ENCODE peak calls at places on chromosomes 3 and 15, in seven cellular contexts. B, K, U, S, L, I and C are unnamed samples.

GRCh38 chr15:52680041-52680391 is 828 bp upstream of the ATOSA start:
- DNase-seq in I (no peak), L (no peak), S (no peak), B (no peak), K (no peak), U (no peak), C (peak)

GRCh38 chr3:47394867-47395266 is 14.0 kb downstream of the PTPN23 start:
- DNase-seq in U (no peak), S (no peak), L (no peak), K (no peak), B (no peak), I (no peak), C (no peak)

GRCh38 chr3:177144922-177145321 is 52.4 kb downstream of the TBL1XR1 start:
- DNase-seq in S (no peak), I (no peak), U (no peak), K (no peak), L (no peak), B (no peak), C (no peak)

GRCh38 chr3:54046677-54047214 is 75.6 kb upstream of the CACNA2D3 start:
- DNase-seq in L (no peak), I (no peak), S (no peak), B (no peak), U (peak), K (no peak), C (peak)

GRCh38 chr3:187850256-187851010 is 105.2 kb upstream of the BCL6 start:
- DNase-seq in U (no peak), I (no peak), L (no peak), B (no peak), S (no peak), K (no peak), C (no peak)

GRCh38 chr15:78065284-78065872 is 12.1 kb downstream of the TBC1D2B start:
- DNase-seq in B (peak), S (peak), I (peak), K (no peak), U (peak), L (peak), C (peak)

GRCh38 chr3:185409957-185410356 is 47.0 kb downstream of the MAP3K13 start:
- DNase-seq in U (no peak), S (no peak), L (no peak), K (no peak), B (no peak), I (no peak), C (no peak)

GRCh38 chr3:76724706-76725105 is 315.2 kb upstream of the ROBO2 start:
- DNase-seq in S (no peak), I (no peak), K (no peak), L (no peak), U (no peak), B (no peak), C (no peak)

GRCh38 chr15:43932907-43933306 is 106.1 kb downstream of the WDR76 start:
- DNase-seq in S (no peak), L (no peak), B (no peak), U (no peak), K (no peak), I (peak), C (no peak)

GRCh38 chr15:39584662-39585393 is 3.9 kb downstream of the THBS1 start:
- DNase-seq in L (no peak), S (no peak), K (no peak), I (no peak), B (no peak), U (no peak), C (peak)

GRCh38 chr15:23566070-23567050 is 886 bp downstream of the MKRN3 start:
- DNase-seq in S (no peak), B (no peak), K (peak), I (no peak), L (no peak), U (no peak), C (no peak)

GRCh38 chr3:58029842-58030584 is 21.8 kb downstream of the FLNB start:
- DNase-seq in U (no peak), S (no peak), I (no peak), L (no peak), K (no peak), B (no peak), C (no peak)

GRCh38 chr15:100466073-100466472 is 62.7 kb downstream of the CERS3 start:
- DNase-seq in U (no peak), I (no peak), B (no peak), S (no peak), K (no peak), L (no peak), C (no peak)

GRCh38 chr3:157170861-157171260 is 10.9 kb upstream of the CCNL1 start:
- DNase-seq in K (no peak), S (no peak), B (no peak), I (no peak), U (no peak), L (no peak), C (no peak)

GRCh38 chr3:65831733-65832425 is 206.8 kb downstream of the MAGI1 start:
- DNase-seq in I (no peak), B (no peak), U (no peak), S (no peak), L (no peak), K (no peak), C (peak)

GRCh38 chr15:77832874-77833273 is 200.2 kb upstream of the LINGO1 start:
- DNase-seq in L (peak), U (no peak), S (no peak), I (no peak), B (peak), K (no peak), C (no peak)

GRCh38 chr3:192884831-192885356 is 32.8 kb downstream of the MB21D2 start:
- DNase-seq in L (no peak), B (no peak), I (no peak), K (no peak), U (no peak), S (no peak), C (no peak)

GRCh38 chr3:34206996-34207395 is 408.6 kb downstream of the PDCD6IP start:
- DNase-seq in I (no peak), U (no peak), S (no peak), K (no peak), L (no peak), B (no peak), C (peak)

GRCh38 chr15:77639431-77639830 is 6.7 kb upstream of the LINGO1 start:
- DNase-seq in K (no peak), L (no peak), U (no peak), S (no peak), B (no peak), I (no peak), C (no peak)

GRCh38 chr15:78193731-78194567 is 40.4 kb downstream of the ACSBG1 start:
- DNase-seq in B (no peak), U (peak), S (no peak), K (no peak), I (no peak), L (no peak), C (no peak)

GRCh38 chr3:47128110-47128509 is 35.8 kb downstream of the SETD2 start:
- DNase-seq in U (no peak), S (no peak), B (no peak), I (no peak), K (no peak), L (no peak), C (no peak)

GRCh38 chr15:38148476-38148875 is 104.2 kb upstream of the SPRED1 start:
- DNase-seq in L (no peak), S (no peak), K (no peak), I (no peak), B (no peak), U (no peak), C (no peak)

GRCh38 chr3:74304419-74304818 is 310.0 kb downstream of the CNTN3 start:
- DNase-seq in L (no peak), U (no peak), I (no peak), B (no peak), K (no peak), S (no peak), C (no peak)

GRCh38 chr15:81239190-81239589 is 42.5 kb downstream of the IL16 start:
- DNase-seq in K (no peak), I (no peak), S (no peak), U (no peak), L (no peak), B (no peak), C (peak)

GRCh38 chr3:8416965-8417364 is 84.7 kb upstream of the LMCD1 start:
- DNase-seq in B (no peak), U (no peak), S (no peak), L (no peak), K (no peak), I (no peak), C (peak)
- H3K4me3 ChIP-seq in B (no peak), U (no peak), S (no peak), L (no peak), K (no peak), I (peak), C (no peak)

DNA sequence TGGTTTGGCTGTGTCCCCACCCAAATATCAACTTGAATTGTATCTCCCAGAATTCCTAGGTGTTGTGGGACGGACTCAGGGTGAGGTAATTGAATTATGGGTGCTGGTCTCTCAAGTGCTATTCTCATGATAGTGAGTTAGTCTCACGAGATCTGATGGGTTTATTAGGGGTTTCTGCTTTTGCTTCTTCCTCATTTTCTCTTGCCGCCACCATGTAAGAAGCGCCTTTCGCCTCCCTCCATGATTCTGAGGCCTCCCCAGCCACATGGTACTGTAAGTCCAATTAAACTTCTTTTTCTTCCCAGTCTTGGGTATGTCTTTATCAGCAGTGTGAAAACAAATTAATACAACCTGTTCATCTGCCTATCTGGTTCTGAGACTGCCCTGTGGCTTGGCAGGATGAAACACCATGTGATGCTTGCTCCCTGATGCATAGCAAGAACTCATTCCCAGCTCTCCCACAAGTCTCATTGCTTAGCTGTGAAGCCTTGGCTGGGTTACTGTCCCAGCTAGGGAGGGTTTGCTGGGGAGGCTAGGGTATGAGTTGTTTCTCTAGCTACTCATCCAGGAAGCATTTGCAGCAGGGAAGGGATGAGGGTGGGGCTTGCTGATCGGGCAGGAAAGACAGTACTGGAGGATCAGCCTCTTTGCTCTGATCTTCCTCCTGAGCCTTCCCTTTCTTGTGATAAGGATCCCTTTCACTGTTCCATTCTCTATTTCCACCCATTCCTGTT is 3.7 kb upstream of the SQOR start:
- DNase-seq in I (no peak), L (peak), K (no peak), S (no peak), B (no peak), U (no peak), C (peak)
- H3K4me3 ChIP-seq in I (peak), L (no peak), K (no peak), S (peak), B (peak), U (no peak), C (peak)

GRCh38 chr3:169658311-169658931 is 5.1 kb downstream of the MECOM start:
- DNase-seq in U (no peak), S (peak), K (no peak), I (no peak), B (peak), L (peak), C (no peak)
- H3K4me3 ChIP-seq in U (no peak), S (peak), K (no peak), I (peak), B (peak), L (peak), C (no peak)

DNA sequence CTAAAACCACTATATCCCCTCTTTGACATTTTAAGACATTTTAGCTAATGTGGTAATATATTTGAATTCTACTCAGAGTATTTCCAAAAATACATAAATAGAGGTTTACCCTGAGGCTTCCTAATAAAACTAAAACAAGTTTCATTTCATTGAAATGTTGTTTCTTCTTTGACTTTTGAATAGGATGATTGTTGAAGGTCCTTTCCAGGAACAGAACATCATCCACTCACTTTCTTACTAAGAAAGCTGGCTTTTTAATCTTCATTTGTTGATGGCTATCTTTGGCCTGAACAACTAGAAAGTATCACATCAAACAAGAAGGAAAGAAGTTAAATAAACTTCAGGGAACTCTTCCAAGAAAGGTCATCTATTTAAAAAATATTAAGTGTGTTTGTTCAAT is 169.7 kb downstream of the RAP2B start:
- DNase-seq in U (no peak), L (no peak), S (no peak), K (no peak), I (no peak), B (no peak), C (no peak)
- H3K4me3 ChIP-seq in U (no peak), L (no peak), S (no peak), K (no peak), I (no peak), B (no peak), C (no peak)

GRCh38 chr15:58865420-58865880 is 68.0 kb downstream of the SLTM start:
- DNase-seq in I (no peak), U (peak), B (no peak), L (no peak), S (no peak), K (no peak), C (no peak)
- H3K4me3 ChIP-seq in I (peak), U (peak), B (peak), L (no peak), S (peak), K (no peak), C (peak)

GRCh38 chr15:75666823-75667501 is 19.2 kb downstream of the SNX33 start:
- DNase-seq in K (no peak), U (no peak), S (peak), I (peak), B (peak), L (peak), C (peak)
- H3K4me3 ChIP-seq in K (no peak), U (no peak), S (no peak), I (peak), B (no peak), L (no peak), C (peak)

GRCh38 chr3:52454235-52454937 is 545 bp upstream of the TNNC1 start:
- DNase-seq in K (no peak), B (peak), S (no peak), L (no peak), U (no peak), I (peak), C (no peak)
- H3K4me3 ChIP-seq in K (peak), B (peak), S (peak), L (no peak), U (no peak), I (peak), C (peak)